ENCODE peak calls at places on chromosomes 11 and 22, in seven cellular contexts. R is tibial artery; X is ureter; Z is GM03348; B is activated CD4-positive, alpha-beta T cell treated with anti-CD3 and anti-CD28 coated beads, Interleukin-2, amount 50 U/mL, for 24 hours; C is HT1080; D is astrocyte of the spinal cord. Y is an unnamed sample.

GRCh38 chr22:49997932-49998717 is 14.4 kb downstream of the IL17REL start:
- DNase-seq in R (no peak), X (no peak), Z (no peak), B (no peak), C (no peak), D (no peak), Y (no peak)

GRCh38 chr11:134384406-134384805 is 27.6 kb downstream of the B3GAT1 start:
- DNase-seq in R (no peak), X (no peak), Z (no peak), B (no peak), C (no peak), D (no peak), Y (no peak)

GRCh38 chr11:7081441-7081840 is 7.4 kb upstream of the RBMXL2 start:
- DNase-seq in R (no peak), X (no peak), Z (no peak), B (no peak), C (no peak), D (no peak), Y (no peak)

GRCh38 chr11:71250512-71251158 is 1.7 kb downstream of the SHANK2 start:
- DNase-seq in R (no peak), X (no peak), Z (no peak), B (no peak), C (no peak), D (no peak), Y (no peak)

GRCh38 chr22:48403521-48403921 is 1424.2 kb downstream of the BRD1 start:
- DNase-seq in R (no peak), X (peak; percentile 33), Z (no peak), B (no peak), C (no peak), D (no peak), Y (no peak)

GRCh38 chr11:117089685-117090084 is 8.5 kb downstream of the SIK3 start:
- DNase-seq in R (no peak), X (no peak), Z (no peak), B (no peak), C (no peak), D (no peak), Y (no peak)

GRCh38 chr11:64856382-64857227 is 12.2 kb upstream of the CDC42BPG start:
- DNase-seq in R (peak; percentile 90), X (peak; percentile 81), Z (peak; percentile 73), B (peak; percentile 63), C (peak; percentile 98), D (peak; percentile 62), Y (peak; percentile 86)

GRCh38 chr22:33561149-33561807 is 359.0 kb downstream of the LARGE1 start:
- DNase-seq in R (no peak), X (no peak), Z (no peak), B (no peak), C (no peak), D (no peak), Y (no peak)

GRCh38 chr11:69274531-69275016 is 19.4 kb upstream of the MYEOV start:
- DNase-seq in R (no peak), X (peak; percentile 77), Z (no peak), B (no peak), C (no peak), D (no peak), Y (no peak)

GRCh38 chr11:116207349-116207748 is 565.4 kb downstream of the BUD13 start:
- DNase-seq in R (no peak), X (no peak), Z (no peak), B (no peak), C (no peak), D (no peak), Y (no peak)

GRCh38 chr11:94815705-94816344 is 47.7 kb downstream of the AMOTL1 start:
- DNase-seq in R (no peak), X (no peak), Z (no peak), B (no peak), C (no peak), D (peak; percentile 48), Y (no peak)

GRCh38 chr22:30943368-30943767 is 25.2 kb downstream of the MORC2 start:
- DNase-seq in R (no peak), X (no peak), Z (no peak), B (no peak), C (no peak), D (no peak), Y (no peak)

GRCh38 chr11:77147668-77148321 is 19.7 kb downstream of the MYO7A start:
- DNase-seq in R (no peak), X (no peak), Z (no peak), B (no peak), C (no peak), D (peak; percentile 67), Y (no peak)

GRCh38 chr11:87421422-87421821 is 383.7 kb downstream of the TMEM135 start:
- DNase-seq in R (peak; percentile 37), X (peak; percentile 50), Z (peak; percentile 88), B (peak; percentile 37), C (peak; percentile 88), D (peak; percentile 83), Y (peak; percentile 76)

GRCh38 chr11:119473901-119474681 is 51.1 kb upstream of the THY1 start:
- DNase-seq in R (no peak), X (peak; percentile 35), Z (no peak), B (no peak), C (no peak), D (no peak), Y (no peak)

GRCh38 chr11:43681543-43681942 is 1.0 kb downstream of the HSD17B12 start:
- DNase-seq in R (no peak), X (no peak), Z (peak; percentile 11), B (no peak), C (peak; percentile 12), D (peak; percentile 44), Y (no peak)

GRCh38 chr11:58577441-58578135 is 1.3 kb upstream of the ZFP91 start:
- DNase-seq in R (peak; percentile 62), X (no peak), Z (peak; percentile 23), B (peak; percentile 77), C (peak; percentile 81), D (peak; percentile 83), Y (peak; percentile 74)

GRCh38 chr11:130227373-130227772 is 67.8 kb downstream of the ST14 start:
- DNase-seq in R (no peak), X (no peak), Z (no peak), B (no peak), C (no peak), D (no peak), Y (no peak)

GRCh38 chr11:494761-495536 is 12.1 kb downstream of the RNH1 start:
- DNase-seq in R (no peak), X (no peak), Z (no peak), B (no peak), C (no peak), D (no peak), Y (no peak)

GRCh38 chr11:128226106-128226716 is 361.1 kb downstream of the ETS1 start:
- DNase-seq in R (no peak), X (no peak), Z (no peak), B (peak; percentile 59), C (no peak), D (no peak), Y (no peak)

GRCh38 chr11:68375337-68375736 is 62.9 kb downstream of the LRP5 start:
- DNase-seq in R (no peak), X (no peak), Z (no peak), B (no peak), C (no peak), D (no peak), Y (no peak)

GRCh38 chr11:130522284-130522961 is 74.0 kb downstream of the ADAMTS15 start:
- DNase-seq in R (peak; percentile 96), X (peak; percentile 92), Z (peak; percentile 95), B (no peak), C (peak; percentile 77), D (peak; percentile 93), Y (peak; percentile 94)

GRCh38 chr22:44458044-44459020 is 39.7 kb downstream of the RTL6 start:
- DNase-seq in R (no peak), X (no peak), Z (no peak), B (no peak), C (no peak), D (no peak), Y (no peak)

GRCh38 chr22:23202812-23203451 is 22.6 kb downstream of the BCR start:
- DNase-seq in R (no peak), X (no peak), Z (no peak), B (no peak), C (no peak), D (no peak), Y (no peak)

GRCh38 chr11:66183581-66184048 is 84.8 kb upstream of the RAB1B start:
- DNase-seq in R (no peak), X (no peak), Z (no peak), B (peak; percentile 3), C (no peak), D (no peak), Y (no peak)

GRCh38 chr11:27444801-27445215 is 27.8 kb downstream of the LGR4 start:
- DNase-seq in R (no peak), X (no peak), Z (no peak), B (no peak), C (no peak), D (no peak), Y (no peak)

GRCh38 chr11:80441821-80442220 is 1001.0 kb upstream of the TENM4 start:
- DNase-seq in R (no peak), X (no peak), Z (no peak), B (no peak), C (peak; percentile 82), D (peak; percentile 45), Y (no peak)

GRCh38 chr11:36062796-36063380 is 119.0 kb downstream of the LDLRAD3 start:
- DNase-seq in R (no peak), X (no peak), Z (no peak), B (no peak), C (no peak), D (no peak), Y (no peak)

GRCh38 chr11:35618497-35619029 is 303 bp downstream of the FJX1 start:
- DNase-seq in R (no peak), X (no peak), Z (peak; percentile 75), B (no peak), C (no peak), D (no peak), Y (no peak)

GRCh38 chr11:112958670-112959069 is 2.5 kb upstream of the NCAM1 start:
- DNase-seq in R (no peak), X (no peak), Z (peak; percentile 24), B (no peak), C (peak; percentile 85), D (no peak), Y (peak; percentile 81)

GRCh38 chr22:50640857-50641647 is 13.1 kb upstream of the ARSA start:
- DNase-seq in R (no peak), X (no peak), Z (no peak), B (no peak), C (no peak), D (no peak), Y (no peak)

GRCh38 chr11:61893981-61894380 is 2.6 kb upstream of the FADS3 start:
- DNase-seq in R (no peak), X (no peak), Z (peak; percentile 60), B (no peak), C (peak; percentile 61), D (peak; percentile 91), Y (no peak)

GRCh38 chr11:9884601-9885000 is 220.7 kb downstream of the SWAP70 start:
- DNase-seq in R (no peak), X (no peak), Z (peak; percentile 11), B (no peak), C (no peak), D (no peak), Y (no peak)

Y was measured in H4.